ENCODE peak calls at places on chromosomes 16 and 17, in five cellular contexts. One of them, this sample, is unnamed.

GRCh38 chr17:46262271-46262670 is 32.7 kb upstream of the LRRC37A start:
- DNase-seq in fibroblast of lung: no peak
- DNase-seq in AG10803: no peak
- DNase-seq in AG09309: no peak
- DNase-seq in foreskin fibroblast: no peak
- DNase-seq in this sample: no peak

GRCh38 chr17:35808240-35808961 is 883 bp upstream of the TAF15 start:
- DNase-seq in foreskin fibroblast: no peak
- DNase-seq in fibroblast of lung: no peak
- DNase-seq in AG10803: no peak
- DNase-seq in AG09309: no peak
- DNase-seq in this sample: no peak

GRCh38 chr17:28925912-28926365 is 23.1 kb upstream of the DHRS13 start:
- DNase-seq in foreskin fibroblast: peak; percentile 84
- DNase-seq in AG10803: peak; percentile 89
- DNase-seq in fibroblast of lung: peak; percentile 93
- DNase-seq in AG09309: peak; percentile 71
- DNase-seq in this sample: peak; percentile 82

GRCh38 chr16:17271687-17272086 is 199.1 kb downstream of the XYLT1 start:
- DNase-seq in AG09309: no peak
- DNase-seq in foreskin fibroblast: no peak
- DNase-seq in fibroblast of lung: no peak
- DNase-seq in AG10803: no peak
- DNase-seq in this sample: no peak

GRCh38 chr17:77409282-77410161 is 268.8 kb downstream of the SEC14L1 start:
- DNase-seq in AG09309: no peak
- DNase-seq in foreskin fibroblast: peak; percentile 79
- DNase-seq in AG10803: peak; percentile 82
- DNase-seq in fibroblast of lung: peak; percentile 92
- DNase-seq in this sample: peak; percentile 28

GRCh38 chr17:54888981-54889380 is 11.7 kb upstream of the TOM1L1 start:
- DNase-seq in AG09309: no peak
- DNase-seq in fibroblast of lung: no peak
- DNase-seq in foreskin fibroblast: no peak
- DNase-seq in AG10803: no peak
- DNase-seq in this sample: no peak

GRCh38 chr17:39782481-39782880 is 44.7 kb downstream of the GRB7 start:
- DNase-seq in foreskin fibroblast: no peak
- DNase-seq in AG09309: no peak
- DNase-seq in fibroblast of lung: peak; percentile 64
- DNase-seq in AG10803: no peak
- DNase-seq in this sample: no peak

GRCh38 chr16:1786242-1787055 is 3.7 kb downstream of the NUBP2 start:
- DNase-seq in fibroblast of lung: no peak
- DNase-seq in AG09309: no peak
- DNase-seq in foreskin fibroblast: no peak
- DNase-seq in AG10803: no peak
- DNase-seq in this sample: no peak

GRCh38 chr17:67312265-67312664 is 54.1 kb downstream of the PSMD12 start:
- DNase-seq in foreskin fibroblast: no peak
- DNase-seq in fibroblast of lung: no peak
- DNase-seq in AG09309: no peak
- DNase-seq in AG10803: no peak
- DNase-seq in this sample: no peak

GRCh38 chr17:70137451-70138230 is 31.7 kb upstream of the KCNJ2 start:
- DNase-seq in AG10803: peak; percentile 97
- DNase-seq in fibroblast of lung: peak; percentile 96
- DNase-seq in AG09309: peak; percentile 90
- DNase-seq in foreskin fibroblast: peak; percentile 88
- DNase-seq in this sample: peak; percentile 69

GRCh38 chr17:17423656-17424055 is 53.1 kb upstream of the MED9 start:
- DNase-seq in foreskin fibroblast: no peak
- DNase-seq in AG10803: no peak
- DNase-seq in fibroblast of lung: no peak
- DNase-seq in AG09309: no peak
- DNase-seq in this sample: no peak

GRCh38 chr16:90078594-90078895 is 1.4 kb upstream of the PRDM7 start:
- DNase-seq in foreskin fibroblast: no peak
- DNase-seq in AG09309: no peak
- DNase-seq in fibroblast of lung: no peak
- DNase-seq in AG10803: no peak
- DNase-seq in this sample: no peak

GRCh38 chr17:2111691-2112090 is 56.8 kb downstream of the HIC1 start:
- DNase-seq in foreskin fibroblast: no peak
- DNase-seq in AG10803: peak; percentile 76
- DNase-seq in AG09309: no peak
- DNase-seq in fibroblast of lung: peak; percentile 96
- DNase-seq in this sample: peak; percentile 70

GRCh38 chr16:82628741-82629140 is 2.0 kb downstream of the CDH13 start:
- DNase-seq in AG10803: no peak
- DNase-seq in foreskin fibroblast: no peak
- DNase-seq in AG09309: no peak
- DNase-seq in fibroblast of lung: no peak
- DNase-seq in this sample: no peak

GRCh38 chr17:55466671-55467070 is 44.6 kb downstream of the SMIM36 start:
- DNase-seq in AG09309: no peak
- DNase-seq in foreskin fibroblast: no peak
- DNase-seq in AG10803: no peak
- DNase-seq in fibroblast of lung: no peak
- DNase-seq in this sample: no peak

GRCh38 chr17:80856863-80857488 is 134.7 kb upstream of the CHMP6 start:
- DNase-seq in foreskin fibroblast: no peak
- DNase-seq in fibroblast of lung: no peak
- DNase-seq in AG09309: no peak
- DNase-seq in AG10803: no peak
- DNase-seq in this sample: no peak

GRCh38 chr17:77733576-77734296 is 224.8 kb upstream of the TNRC6C start:
- DNase-seq in foreskin fibroblast: no peak
- DNase-seq in AG10803: no peak
- DNase-seq in AG09309: no peak
- DNase-seq in fibroblast of lung: no peak
- DNase-seq in this sample: no peak

GRCh38 chr16:54651440-54651839 is 279.2 kb upstream of the IRX5 start:
- DNase-seq in AG10803: no peak
- DNase-seq in AG09309: no peak
- DNase-seq in fibroblast of lung: no peak
- DNase-seq in foreskin fibroblast: no peak
- DNase-seq in this sample: no peak

GRCh38 chr16:3458852-3459361 is 15.4 kb downstream of the NAA60 start:
- DNase-seq in foreskin fibroblast: no peak
- DNase-seq in AG09309: no peak
- DNase-seq in AG10803: peak; percentile 28
- DNase-seq in fibroblast of lung: peak; percentile 16
- DNase-seq in this sample: peak; percentile 19

GRCh38 chr17:57468932-57469775 is 212.8 kb downstream of the MSI2 start:
- DNase-seq in fibroblast of lung: no peak
- DNase-seq in AG10803: no peak
- DNase-seq in AG09309: no peak
- DNase-seq in foreskin fibroblast: no peak
- DNase-seq in this sample: no peak

GRCh38 chr16:11014159-11014558 is 69.8 kb downstream of the CLEC16A start:
- DNase-seq in foreskin fibroblast: no peak
- DNase-seq in AG09309: no peak
- DNase-seq in AG10803: no peak
- DNase-seq in fibroblast of lung: no peak
- DNase-seq in this sample: peak; percentile 14

GRCh38 chr17:80477647-80478478 is 1.5 kb upstream of the NPTX1 start:
- DNase-seq in AG10803: peak; percentile 32
- DNase-seq in AG09309: no peak
- DNase-seq in foreskin fibroblast: peak; percentile 48
- DNase-seq in fibroblast of lung: peak; percentile 46
- DNase-seq in this sample: no peak

GRCh38 chr16:86288716-86289294 is 221.5 kb upstream of the FOXF1 start:
- DNase-seq in fibroblast of lung: no peak
- DNase-seq in AG09309: no peak
- DNase-seq in AG10803: no peak
- DNase-seq in foreskin fibroblast: no peak
- DNase-seq in this sample: no peak

GRCh38 chr17:35849469-35850348 is 19.0 kb downstream of the HEATR9 start:
- DNase-seq in fibroblast of lung: peak; percentile 53
- DNase-seq in AG09309: peak; percentile 34
- DNase-seq in foreskin fibroblast: peak; percentile 33
- DNase-seq in AG10803: peak; percentile 62
- DNase-seq in this sample: peak; percentile 65

GRCh38 chr16:62213763-62214162 is 177.5 kb upstream of the CDH8 start:
- DNase-seq in AG09309: no peak
- DNase-seq in fibroblast of lung: no peak
- DNase-seq in foreskin fibroblast: no peak
- DNase-seq in AG10803: no peak
- DNase-seq in this sample: no peak

GRCh38 chr17:3935825-3936355 is 19.6 kb upstream of the P2RX1 start:
- DNase-seq in foreskin fibroblast: peak; percentile 45
- DNase-seq in AG09309: peak; percentile 3
- DNase-seq in fibroblast of lung: peak; percentile 88
- DNase-seq in AG10803: peak; percentile 15
- DNase-seq in this sample: peak; percentile 21

GRCh38 chr17:58822148-58823050 is 66.7 kb downstream of the PPM1E start:
- DNase-seq in fibroblast of lung: no peak
- DNase-seq in foreskin fibroblast: no peak
- DNase-seq in AG10803: no peak
- DNase-seq in AG09309: no peak
- DNase-seq in this sample: no peak

GRCh38 chr16:16120382-16121184 is 102.7 kb downstream of the ABCC6 start:
- DNase-seq in foreskin fibroblast: peak; percentile 13
- DNase-seq in AG09309: no peak
- DNase-seq in fibroblast of lung: no peak
- DNase-seq in AG10803: no peak
- DNase-seq in this sample: no peak

GRCh38 chr17:66611397-66611796 is 223.5 kb upstream of the CACNG5 start:
- DNase-seq in fibroblast of lung: no peak
- DNase-seq in foreskin fibroblast: no peak
- DNase-seq in AG10803: no peak
- DNase-seq in AG09309: no peak
- DNase-seq in this sample: no peak

DNA sequence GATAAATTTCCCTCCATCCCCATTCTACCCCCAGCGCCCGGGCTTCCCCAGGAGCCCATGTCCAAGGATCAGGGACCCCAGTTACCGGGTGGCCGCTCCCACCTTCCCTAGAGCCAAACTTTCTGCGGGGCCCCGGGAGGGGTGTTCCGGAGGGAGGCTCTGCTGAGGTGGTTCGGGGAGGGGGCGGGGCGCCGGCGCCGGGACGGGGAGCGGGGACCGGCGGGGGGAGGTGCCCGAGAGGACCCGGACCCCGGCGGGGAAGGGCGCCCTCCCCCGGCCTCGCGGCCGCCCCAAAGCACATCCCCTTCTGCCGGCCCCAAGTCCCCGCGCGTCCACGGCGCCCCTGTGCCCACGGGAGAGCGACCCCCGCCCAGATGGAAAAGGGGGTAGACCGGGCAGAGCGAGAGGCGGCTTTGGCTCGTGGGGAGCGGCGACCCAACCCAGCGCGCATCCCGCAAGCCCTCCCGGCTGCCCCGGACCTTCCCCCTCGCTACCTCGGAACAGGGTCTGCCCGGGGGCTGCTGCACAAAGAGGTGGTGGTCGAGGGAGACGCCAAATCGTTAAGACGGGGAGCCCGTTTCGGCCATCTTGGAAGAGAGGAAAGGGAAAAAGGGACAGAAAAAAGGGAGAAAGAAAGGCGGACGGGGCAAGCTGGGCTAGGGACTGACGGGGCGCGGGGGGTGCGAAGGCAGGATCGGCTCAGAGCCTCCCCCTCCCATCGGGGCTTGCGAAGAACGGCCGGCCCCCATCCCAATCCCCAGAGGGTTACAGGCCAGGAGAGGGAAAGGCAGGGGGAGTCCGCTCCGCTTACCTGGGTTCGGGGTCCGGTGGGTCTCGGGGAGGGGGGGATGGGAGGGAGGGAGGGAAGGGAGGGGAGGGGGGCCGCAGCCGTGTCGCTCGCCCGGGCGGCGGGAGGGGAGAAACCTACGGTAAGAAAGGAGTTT is 479 bp downstream of the PCGF2 start:
- DNase-seq in fibroblast of lung: no peak
- DNase-seq in AG10803: no peak
- DNase-seq in AG09309: no peak
- DNase-seq in foreskin fibroblast: no peak
- DNase-seq in this sample: no peak
- TF ChIP-seq CTCF in fibroblast of lung: no peak
- TF ChIP-seq CTCF in AG10803: no peak
- TF ChIP-seq CTCF in AG09309: no peak
- TF ChIP-seq CTCF in foreskin fibroblast: no peak
- TF ChIP-seq CTCF in this sample: peak; percentile 62

GRCh38 chr17:27155866-27156265 is 138.0 kb upstream of the WSB1 start:
- DNase-seq in AG10803: no peak
- DNase-seq in fibroblast of lung: no peak
- DNase-seq in AG09309: no peak
- DNase-seq in foreskin fibroblast: no peak
- DNase-seq in this sample: no peak
- TF ChIP-seq CTCF in AG10803: no peak
- TF ChIP-seq CTCF in fibroblast of lung: no peak
- TF ChIP-seq CTCF in AG09309: no peak
- TF ChIP-seq CTCF in foreskin fibroblast: no peak
- TF ChIP-seq CTCF in this sample: no peak

GRCh38 chr16:50611332-50611934 is 63.2 kb downstream of the NKD1 start:
- DNase-seq in fibroblast of lung: peak; percentile 43
- DNase-seq in AG09309: no peak
- DNase-seq in foreskin fibroblast: peak; percentile 25
- DNase-seq in AG10803: peak; percentile 49
- DNase-seq in this sample: no peak

GRCh38 chr16:50610331-50611262 is 62.4 kb downstream of the NKD1 start:
- DNase-seq in fibroblast of lung: no peak
- DNase-seq in AG10803: no peak
- DNase-seq in foreskin fibroblast: no peak
- DNase-seq in AG09309: no peak
- DNase-seq in this sample: no peak

GRCh38 chr16:50611995-50612848 is 64.0 kb downstream of the NKD1 start:
- DNase-seq in AG10803: no peak
- DNase-seq in fibroblast of lung: no peak
- DNase-seq in foreskin fibroblast: no peak
- DNase-seq in AG09309: no peak
- DNase-seq in this sample: no peak

GRCh38 chr16:50613281-50613991 is 65.2 kb downstream of the NKD1 start:
- DNase-seq in AG10803: peak; percentile 26
- DNase-seq in fibroblast of lung: no peak
- DNase-seq in AG09309: no peak
- DNase-seq in foreskin fibroblast: no peak
- DNase-seq in this sample: no peak

DNA sequence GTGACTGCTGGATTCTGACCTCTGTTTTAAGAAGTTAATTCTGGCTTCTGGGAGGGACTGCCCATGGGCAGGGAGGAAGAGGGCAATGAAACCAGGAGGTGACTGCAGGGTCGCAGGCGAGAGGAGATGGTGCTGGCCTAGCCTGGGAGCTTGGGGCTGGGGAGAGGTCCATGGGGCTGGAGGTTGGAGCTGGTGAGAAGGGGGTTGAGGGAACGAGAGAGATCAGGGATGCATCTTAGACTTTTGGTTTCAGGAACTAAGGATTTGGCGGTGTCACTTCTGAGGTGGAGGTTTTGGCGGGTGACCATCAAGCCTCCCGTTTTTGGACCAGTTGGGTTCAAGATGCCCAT is 64.6 kb downstream of the NKD1 start:
- DNase-seq in foreskin fibroblast: no peak
- DNase-seq in AG09309: no peak
- DNase-seq in fibroblast of lung: no peak
- DNase-seq in AG10803: no peak
- DNase-seq in this sample: no peak
- TF ChIP-seq CTCF in foreskin fibroblast: no peak
- TF ChIP-seq CTCF in AG09309: no peak
- TF ChIP-seq CTCF in fibroblast of lung: no peak
- TF ChIP-seq CTCF in AG10803: no peak
- TF ChIP-seq CTCF in this sample: no peak

GRCh38 chr16:29736112-29736511 is 9.7 kb downstream of the C16orf54 start:
- DNase-seq in AG10803: no peak
- DNase-seq in foreskin fibroblast: no peak
- DNase-seq in fibroblast of lung: no peak
- DNase-seq in AG09309: no peak
- DNase-seq in this sample: no peak
- TF ChIP-seq CTCF in AG10803: no peak
- TF ChIP-seq CTCF in foreskin fibroblast: no peak
- TF ChIP-seq CTCF in fibroblast of lung: no peak
- TF ChIP-seq CTCF in AG09309: no peak
- TF ChIP-seq CTCF in this sample: peak; percentile 15